ENCODE peak calls at places on chromosomes 5 and 9, in six cellular contexts. D is MV-4-11; G is HuH-7.5; U is retina; M is brain microvascular endothelial cell; P is stimulated activated CD8-positive, alpha-beta memory T cell treated with anti-CD3 and anti-CD28 coated beads, Interleukin-7, amount 100 ng/mL, for 1 hour. N is an unnamed sample.

GRCh38 chr5:149656576-149657182 is 73.4 kb upstream of the PPARGC1B start:
- DNase-seq in G (peak; percentile 24), D (peak; percentile 30), U (no peak), M (peak; percentile 23), P (no peak), N (no peak)

GRCh38 chr5:37892571-37892970 is 52.7 kb upstream of the GDNF start:
- DNase-seq in G (no peak), D (peak; percentile 48), M (no peak), P (no peak), U (no peak), N (no peak)

GRCh38 chr5:40400245-40400644 is 279.5 kb upstream of the PTGER4 start:
- DNase-seq in G (no peak), M (no peak), U (no peak), D (no peak), P (no peak), N (no peak)

GRCh38 chr5:172380992-172381643 is 73.2 kb downstream of the SH3PXD2B start:
- DNase-seq in U (no peak), M (no peak), D (no peak), P (no peak), G (no peak), N (no peak)

GRCh38 chr9:86329649-86330048 is 24.6 kb downstream of the TUT7 start:
- DNase-seq in G (no peak), U (no peak), D (no peak), M (no peak), P (no peak), N (peak; percentile 46)

GRCh38 chr9:124354364-124355031 is 60.7 kb downstream of the PSMB7 start:
- DNase-seq in D (no peak), G (no peak), P (no peak), U (no peak), M (no peak), N (no peak)

GRCh38 chr5:68848086-68848485 is 245.7 kb upstream of the SLC30A5 start:
- DNase-seq in U (no peak), P (no peak), D (no peak), M (peak; percentile 24), G (no peak), N (no peak)

GRCh38 chr5:172412724-172413260 is 41.5 kb downstream of the SH3PXD2B start:
- DNase-seq in G (no peak), D (peak; percentile 93), M (peak; percentile 87), U (no peak), P (no peak), N (peak; percentile 64)

GRCh38 chr5:76083555-76084495 is 642 bp downstream of the SV2C start:
- DNase-seq in M (no peak), P (no peak), G (no peak), U (peak; percentile 81), D (no peak), N (no peak)

GRCh38 chr9:127762111-127762676 is 16.3 kb downstream of the SH2D3C start:
- DNase-seq in P (no peak), U (no peak), M (no peak), D (peak; percentile 10), G (no peak), N (no peak)

GRCh38 chr5:92248518-92248917 is 865.4 kb upstream of the ARRDC3 start:
- DNase-seq in D (no peak), P (no peak), G (no peak), U (no peak), M (no peak), N (no peak)

GRCh38 chr9:114341152-114341830 is 11.6 kb downstream of the ORM2 start:
- DNase-seq in U (no peak), M (no peak), P (no peak), D (no peak), G (no peak), N (no peak)

GRCh38 chr9:100309992-100310391 is 42.8 kb downstream of the TEX10 start:
- DNase-seq in P (no peak), G (no peak), D (no peak), M (peak; percentile 6), U (no peak), N (no peak)

GRCh38 chr5:116395708-116396203 is 178.9 kb downstream of the SEMA6A start:
- DNase-seq in M (no peak), D (no peak), U (no peak), G (no peak), P (no peak), N (no peak)

GRCh38 chr9:3698531-3698930 is 172.7 kb upstream of the RFX3 start:
- DNase-seq in P (no peak), U (no peak), M (no peak), G (no peak), D (no peak), N (no peak)

GRCh38 chr5:126877569-126877968 is 100.6 kb downstream of the LMNB1 start:
- DNase-seq in D (no peak), P (no peak), G (no peak), U (no peak), M (no peak), N (no peak)

GRCh38 chr5:94751456-94751855 is 133.0 kb downstream of the SLF1 start:
- DNase-seq in G (no peak), D (no peak), U (peak; percentile 42), P (no peak), M (no peak), N (no peak)

GRCh38 chr5:149581192-149581861 is at the start of gene ARHGEF37:
- DNase-seq in U (peak; percentile 81), D (no peak), G (peak; percentile 10), M (no peak), P (no peak), N (no peak)

GRCh38 chr5:148011407-148012124 is 52.2 kb upstream of the SPINK5 start:
- DNase-seq in P (no peak), D (peak; percentile 23), G (no peak), M (peak; percentile 14), U (no peak), N (peak; percentile 59)

GRCh38 chr5:181108578-181109165 is 22.3 kb downstream of the OR2V1 start:
- DNase-seq in U (no peak), D (no peak), P (no peak), M (no peak), G (no peak), N (no peak)

GRCh38 chr5:179696605-179697004 is 2.2 kb upstream of the CANX start:
- DNase-seq in M (no peak), G (no peak), D (peak; percentile 73), P (no peak), U (no peak), N (no peak)

GRCh38 chr5:81136557-81136956 is 96.6 kb upstream of the CKMT2 start:
- DNase-seq in P (no peak), M (no peak), G (no peak), U (no peak), D (no peak), N (no peak)

GRCh38 chr9:36939214-36939613 is 94.9 kb downstream of the PAX5 start:
- DNase-seq in U (no peak), P (no peak), M (no peak), D (no peak), G (no peak), N (no peak)

GRCh38 chr9:114501786-114502682 is 3.2 kb downstream of the WHRN start:
- DNase-seq in D (no peak), M (peak; percentile 24), G (peak; percentile 38), P (no peak), U (peak; percentile 80), N (no peak)